ENCODE peak calls at places on chromosomes 3 and 15, in six cellular contexts. One of them, this sample, is unnamed.

GRCh38 chr3:147471741-147472140 is 62.6 kb downstream of the ZIC1 start:
- DNase-seq in mesendoderm: no peak
- DNase-seq in heart left ventricle: no peak
- DNase-seq in IMR-90: no peak
- DNase-seq in neural progenitor cell: no peak
- DNase-seq in right atrium auricular region: no peak
- DNase-seq in this sample: no peak

GRCh38 chr3:17491601-17492000 is 250.8 kb downstream of the TBC1D5 start:
- DNase-seq in IMR-90: peak; percentile 86
- DNase-seq in neural progenitor cell: no peak
- DNase-seq in heart left ventricle: no peak
- DNase-seq in mesendoderm: no peak
- DNase-seq in right atrium auricular region: no peak
- DNase-seq in this sample: peak; percentile 81

GRCh38 chr3:5078151-5078550 is 43.9 kb upstream of the ARL8B start:
- DNase-seq in neural progenitor cell: no peak
- DNase-seq in IMR-90: peak; percentile 66
- DNase-seq in right atrium auricular region: no peak
- DNase-seq in mesendoderm: no peak
- DNase-seq in heart left ventricle: no peak
- DNase-seq in this sample: no peak

GRCh38 chr15:73906346-73907017 is 19.8 kb upstream of the LOXL1 start:
- DNase-seq in heart left ventricle: no peak
- DNase-seq in mesendoderm: no peak
- DNase-seq in IMR-90: peak; percentile 76
- DNase-seq in right atrium auricular region: no peak
- DNase-seq in neural progenitor cell: no peak
- DNase-seq in this sample: no peak

GRCh38 chr15:74778599-74778970 is 3.3 kb upstream of the CSK start:
- DNase-seq in IMR-90: no peak
- DNase-seq in mesendoderm: no peak
- DNase-seq in right atrium auricular region: no peak
- DNase-seq in heart left ventricle: no peak
- DNase-seq in neural progenitor cell: no peak
- DNase-seq in this sample: no peak

GRCh38 chr15:34986326-34987181 is 1.5 kb downstream of the ZNF770 start:
- DNase-seq in neural progenitor cell: no peak
- DNase-seq in mesendoderm: no peak
- DNase-seq in IMR-90: no peak
- DNase-seq in right atrium auricular region: no peak
- DNase-seq in heart left ventricle: no peak
- DNase-seq in this sample: no peak

GRCh38 chr3:165667676-165668075 is 169.5 kb downstream of the BCHE start:
- DNase-seq in IMR-90: no peak
- DNase-seq in right atrium auricular region: no peak
- DNase-seq in mesendoderm: no peak
- DNase-seq in heart left ventricle: no peak
- DNase-seq in neural progenitor cell: no peak
- DNase-seq in this sample: no peak

GRCh38 chr3:180284331-180285110 is 247.8 kb upstream of the PEX5L start:
- DNase-seq in right atrium auricular region: no peak
- DNase-seq in neural progenitor cell: no peak
- DNase-seq in mesendoderm: no peak
- DNase-seq in heart left ventricle: no peak
- DNase-seq in IMR-90: peak; percentile 50
- DNase-seq in this sample: no peak

GRCh38 chr15:29312387-29312786 is 42.8 kb upstream of the NSMCE3 start:
- DNase-seq in heart left ventricle: no peak
- DNase-seq in neural progenitor cell: no peak
- DNase-seq in IMR-90: peak; percentile 67
- DNase-seq in right atrium auricular region: no peak
- DNase-seq in mesendoderm: no peak
- DNase-seq in this sample: peak; percentile 35

GRCh38 chr15:92521624-92522008 is 127.9 kb downstream of the ST8SIA2 start:
- DNase-seq in neural progenitor cell: peak; percentile 78
- DNase-seq in right atrium auricular region: peak; percentile 89
- DNase-seq in mesendoderm: peak; percentile 96
- DNase-seq in heart left ventricle: peak; percentile 81
- DNase-seq in IMR-90: peak; percentile 59
- DNase-seq in this sample: peak; percentile 83

GRCh38 chr3:183253364-183253960 is 409 bp downstream of the B3GNT5 start:
- DNase-seq in IMR-90: peak; percentile 41
- DNase-seq in mesendoderm: peak; percentile 68
- DNase-seq in right atrium auricular region: peak; percentile 83
- DNase-seq in neural progenitor cell: peak; percentile 54
- DNase-seq in heart left ventricle: peak; percentile 75
- DNase-seq in this sample: peak; percentile 53

GRCh38 chr3:74844428-74844827 is 230.0 kb upstream of the CNTN3 start:
- DNase-seq in IMR-90: no peak
- DNase-seq in mesendoderm: peak; percentile 87
- DNase-seq in neural progenitor cell: no peak
- DNase-seq in heart left ventricle: no peak
- DNase-seq in right atrium auricular region: no peak
- DNase-seq in this sample: no peak

GRCh38 chr15:39922450-39923092 is 2.5 kb upstream of the GPR176 start:
- DNase-seq in IMR-90: no peak
- DNase-seq in right atrium auricular region: no peak
- DNase-seq in neural progenitor cell: peak; percentile 30
- DNase-seq in mesendoderm: no peak
- DNase-seq in heart left ventricle: no peak
- DNase-seq in this sample: no peak

GRCh38 chr15:95409924-95410323 is 920.6 kb upstream of the NR2F2 start:
- DNase-seq in right atrium auricular region: no peak
- DNase-seq in neural progenitor cell: no peak
- DNase-seq in mesendoderm: no peak
- DNase-seq in IMR-90: peak; percentile 32
- DNase-seq in heart left ventricle: no peak
- DNase-seq in this sample: no peak

GRCh38 chr3:70849911-70850699 is 537.7 kb upstream of the MDFIC2 start:
- DNase-seq in right atrium auricular region: no peak
- DNase-seq in IMR-90: peak; percentile 93
- DNase-seq in neural progenitor cell: no peak
- DNase-seq in heart left ventricle: no peak
- DNase-seq in mesendoderm: peak; percentile 82
- DNase-seq in this sample: peak; percentile 92

GRCh38 chr3:60775956-60776355 is 475.3 kb downstream of the FHIT start:
- DNase-seq in neural progenitor cell: no peak
- DNase-seq in mesendoderm: no peak
- DNase-seq in right atrium auricular region: no peak
- DNase-seq in IMR-90: no peak
- DNase-seq in heart left ventricle: no peak
- DNase-seq in this sample: no peak

GRCh38 chr15:54579855-54580254 is 601.6 kb downstream of the UNC13C start:
- DNase-seq in IMR-90: no peak
- DNase-seq in right atrium auricular region: no peak
- DNase-seq in mesendoderm: no peak
- DNase-seq in heart left ventricle: no peak
- DNase-seq in neural progenitor cell: no peak
- DNase-seq in this sample: no peak

GRCh38 chr3:146903927-146904326 is 298.8 kb upstream of the PLSCR5 start:
- DNase-seq in neural progenitor cell: no peak
- DNase-seq in right atrium auricular region: no peak
- DNase-seq in IMR-90: no peak
- DNase-seq in heart left ventricle: peak; percentile 54
- DNase-seq in mesendoderm: no peak
- DNase-seq in this sample: no peak

GRCh38 chr15:40441736-40442531 is 1.2 kb downstream of the BAHD1 start:
- DNase-seq in heart left ventricle: no peak
- DNase-seq in neural progenitor cell: peak; percentile 69
- DNase-seq in IMR-90: no peak
- DNase-seq in mesendoderm: no peak
- DNase-seq in right atrium auricular region: no peak
- DNase-seq in this sample: no peak

GRCh38 chr3:131224886-131225550 is 156.6 kb upstream of the NUDT16 start:
- DNase-seq in mesendoderm: no peak
- DNase-seq in heart left ventricle: no peak
- DNase-seq in right atrium auricular region: no peak
- DNase-seq in neural progenitor cell: no peak
- DNase-seq in IMR-90: peak; percentile 42
- DNase-seq in this sample: peak; percentile 67

GRCh38 chr3:29453278-29453961 is 172.5 kb downstream of the RBMS3 start:
- DNase-seq in mesendoderm: peak; percentile 16
- DNase-seq in right atrium auricular region: no peak
- DNase-seq in neural progenitor cell: no peak
- DNase-seq in heart left ventricle: no peak
- DNase-seq in IMR-90: no peak
- DNase-seq in this sample: no peak

GRCh38 chr3:186090884-186091283 is 18.0 kb downstream of the ETV5 start:
- DNase-seq in neural progenitor cell: no peak
- DNase-seq in heart left ventricle: no peak
- DNase-seq in IMR-90: no peak
- DNase-seq in right atrium auricular region: no peak
- DNase-seq in mesendoderm: no peak
- DNase-seq in this sample: no peak

GRCh38 chr3:186094696-186095095 is 14.2 kb downstream of the ETV5 start:
- DNase-seq in neural progenitor cell: no peak
- DNase-seq in heart left ventricle: no peak
- DNase-seq in IMR-90: no peak
- DNase-seq in right atrium auricular region: no peak
- DNase-seq in mesendoderm: no peak
- DNase-seq in this sample: no peak

GRCh38 chr3:186093271-186093900 is 15.5 kb downstream of the ETV5 start:
- DNase-seq in heart left ventricle: no peak
- DNase-seq in neural progenitor cell: no peak
- DNase-seq in right atrium auricular region: no peak
- DNase-seq in mesendoderm: peak; percentile 52
- DNase-seq in IMR-90: no peak
- DNase-seq in this sample: no peak

GRCh38 chr3:186095584-186096061 is 13.3 kb downstream of the ETV5 start:
- DNase-seq in heart left ventricle: no peak
- DNase-seq in mesendoderm: no peak
- DNase-seq in right atrium auricular region: no peak
- DNase-seq in IMR-90: no peak
- DNase-seq in neural progenitor cell: no peak
- DNase-seq in this sample: no peak

DNA sequence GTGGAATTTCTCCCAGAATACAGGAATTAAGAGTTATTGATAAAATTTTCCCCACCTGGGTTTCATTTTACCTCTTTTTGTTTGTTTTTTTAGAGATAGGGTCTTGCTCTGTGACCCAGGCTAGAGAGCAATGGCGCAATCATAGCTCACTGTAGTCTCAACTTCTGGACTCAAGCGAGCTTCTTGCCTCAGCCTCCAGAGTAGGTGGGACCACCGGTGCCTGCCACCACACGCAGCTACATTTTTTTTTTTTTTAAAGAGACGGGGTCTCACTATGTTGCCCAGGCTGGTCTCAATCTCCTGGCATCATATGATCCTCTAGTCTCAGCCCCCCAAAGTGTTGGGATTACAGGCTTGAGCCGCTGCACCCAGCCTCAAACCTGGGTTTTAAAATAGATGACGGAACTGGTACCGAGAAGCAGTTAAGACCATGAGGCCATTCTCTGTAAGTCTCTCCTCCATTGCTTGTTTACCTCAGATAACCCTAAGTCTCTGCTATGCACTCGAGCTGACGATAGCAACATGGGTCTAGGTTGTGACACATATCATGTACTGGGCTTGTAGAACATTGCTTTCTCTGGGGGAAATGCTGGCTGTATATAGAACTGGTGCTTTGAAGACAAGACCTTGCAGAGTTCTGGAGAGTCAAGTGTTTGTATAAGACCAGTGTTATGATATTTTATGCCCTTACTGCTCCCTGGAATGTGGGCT is 16.4 kb downstream of the ETV5 start:
- DNase-seq in IMR-90: no peak
- DNase-seq in heart left ventricle: no peak
- DNase-seq in neural progenitor cell: no peak
- DNase-seq in right atrium auricular region: no peak
- DNase-seq in mesendoderm: no peak
- DNase-seq in this sample: no peak
- H3K4me3 ChIP-seq in IMR-90: no peak overlapping the region
- H3K4me3 ChIP-seq in heart left ventricle: no peak overlapping the region
- H3K4me3 ChIP-seq in neural progenitor cell: no peak overlapping the region
- H3K4me3 ChIP-seq in right atrium auricular region: no peak overlapping the region
- H3K4me3 ChIP-seq in mesendoderm: no peak overlapping the region
- H3K4me3 ChIP-seq in this sample: no peak overlapping the region

DNA sequence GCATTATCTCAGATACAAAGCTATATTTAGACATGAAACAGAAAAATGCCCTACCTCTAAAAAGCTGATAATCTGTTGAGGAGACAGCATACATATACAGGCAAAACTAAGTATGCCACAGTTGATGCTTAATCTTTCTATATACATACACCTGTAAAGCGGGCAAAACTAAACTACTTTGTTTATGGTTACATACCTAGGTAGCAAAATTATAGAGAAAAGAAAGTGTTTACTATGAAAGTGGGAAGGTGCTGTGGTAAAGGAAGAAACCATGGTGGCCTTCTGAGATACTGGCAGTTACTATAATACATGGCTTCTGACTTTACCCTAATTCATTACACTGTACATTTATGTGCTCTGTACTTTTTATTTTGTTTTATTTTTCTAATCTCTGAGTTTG is 36.0 kb upstream of the NR1I2 start:
- DNase-seq in heart left ventricle: no peak
- DNase-seq in mesendoderm: no peak
- DNase-seq in right atrium auricular region: no peak
- DNase-seq in neural progenitor cell: no peak
- DNase-seq in IMR-90: no peak
- DNase-seq in this sample: no peak
- H3K27me3 ChIP-seq in heart left ventricle: no peaks in the 10 kb centered on the region
- H3K27me3 ChIP-seq in mesendoderm: no peaks in the 10 kb centered on the region
- H3K27me3 ChIP-seq in right atrium auricular region: no peaks in the 10 kb centered on the region
- H3K27me3 ChIP-seq in neural progenitor cell: no peaks in the 10 kb centered on the region
- H3K27me3 ChIP-seq in IMR-90: peaks cover 8% of the 10 kb centered on the region
- H3K27me3 ChIP-seq in this sample: no peaks in the 10 kb centered on the region

GRCh38 chr3:160801386-160802118 is 45.5 kb downstream of the PPM1L start:
- DNase-seq in right atrium auricular region: peak; percentile 74
- DNase-seq in mesendoderm: no peak
- DNase-seq in heart left ventricle: peak; percentile 67
- DNase-seq in IMR-90: peak; percentile 0
- DNase-seq in neural progenitor cell: no peak
- DNase-seq in this sample: peak; percentile 68
- H3K27ac ChIP-seq in right atrium auricular region: peak overlapping the region; percentile 91
- H3K27ac ChIP-seq in mesendoderm: no peak overlapping the region
- H3K27ac ChIP-seq in heart left ventricle: peak overlapping the region; percentile 74
- H3K27ac ChIP-seq in IMR-90: no peak overlapping the region
- H3K27ac ChIP-seq in neural progenitor cell: no peak overlapping the region
- H3K27ac ChIP-seq in this sample: peak overlapping the region; percentile 45

GRCh38 chr15:64150236-64150578 is 1.3 kb upstream of the SNX22 start:
- DNase-seq in heart left ventricle: no peak
- DNase-seq in mesendoderm: no peak
- DNase-seq in IMR-90: no peak
- DNase-seq in right atrium auricular region: no peak
- DNase-seq in neural progenitor cell: no peak
- DNase-seq in this sample: no peak

GRCh38 chr15:64151727-64152506 is at the start of gene SNX22:
- DNase-seq in neural progenitor cell: peak; percentile 56
- DNase-seq in right atrium auricular region: no peak
- DNase-seq in heart left ventricle: no peak
- DNase-seq in IMR-90: no peak
- DNase-seq in mesendoderm: no peak
- DNase-seq in this sample: no peak

GRCh38 chr15:64149424-64150235 is 1.9 kb upstream of the SNX22 start:
- DNase-seq in neural progenitor cell: no peak
- DNase-seq in IMR-90: no peak
- DNase-seq in heart left ventricle: no peak
- DNase-seq in mesendoderm: peak; percentile 81
- DNase-seq in right atrium auricular region: no peak
- DNase-seq in this sample: no peak

GRCh38 chr15:64153480-64154367 is 2.2 kb downstream of the SNX22 start:
- DNase-seq in heart left ventricle: peak; percentile 91
- DNase-seq in IMR-90: peak; percentile 79
- DNase-seq in right atrium auricular region: peak; percentile 88
- DNase-seq in neural progenitor cell: peak; percentile 90
- DNase-seq in mesendoderm: peak; percentile 93
- DNase-seq in this sample: peak; percentile 80

GRCh38 chr15:64152507-64153387 is 1.2 kb downstream of the SNX22 start:
- DNase-seq in right atrium auricular region: no peak
- DNase-seq in mesendoderm: peak; percentile 37
- DNase-seq in IMR-90: no peak
- DNase-seq in neural progenitor cell: no peak
- DNase-seq in heart left ventricle: no peak
- DNase-seq in this sample: no peak
- H3K4me3 ChIP-seq in right atrium auricular region: peak overlapping the region; percentile 47
- H3K4me3 ChIP-seq in mesendoderm: no peak overlapping the region
- H3K4me3 ChIP-seq in IMR-90: no peak overlapping the region
- H3K4me3 ChIP-seq in neural progenitor cell: peak overlapping the region; percentile 58
- H3K4me3 ChIP-seq in heart left ventricle: peak overlapping the region; percentile 52
- H3K4me3 ChIP-seq in this sample: peak overlapping the region; percentile 49